ENCODE peak calls at places on chromosomes 1 and 21, in eight cellular contexts. One of them, this sample, is unnamed.

GRCh38 chr21:34992736-34993135 is 56.4 kb downstream of the RUNX1 start:
- DNase-seq in astrocyte of the spinal cord: peak
- DNase-seq in psoas muscle: peak
- DNase-seq in GM13977: no peak
- DNase-seq in GM10248: no peak
- DNase-seq in progenitor cell of endocrine pancreas: no peak
- DNase-seq in K562: no peak
- DNase-seq in fibroblast of villous mesenchyme: no peak
- DNase-seq in this sample: no peak

GRCh38 chr1:184407816-184408510 is 21.1 kb downstream of the C1orf21 start:
- DNase-seq in fibroblast of villous mesenchyme: peak
- DNase-seq in psoas muscle: no peak
- DNase-seq in K562: no peak
- DNase-seq in progenitor cell of endocrine pancreas: no peak
- DNase-seq in astrocyte of the spinal cord: peak
- DNase-seq in GM10248: no peak
- DNase-seq in GM13977: no peak
- DNase-seq in this sample: no peak

GRCh38 chr1:89022167-89022959 is at the start of gene GBP3:
- DNase-seq in psoas muscle: no peak
- DNase-seq in progenitor cell of endocrine pancreas: no peak
- DNase-seq in GM13977: peak
- DNase-seq in K562: no peak
- DNase-seq in astrocyte of the spinal cord: peak
- DNase-seq in GM10248: peak
- DNase-seq in fibroblast of villous mesenchyme: peak
- DNase-seq in this sample: peak

GRCh38 chr1:117753652-117754051 is 147.8 kb downstream of the TENT5C start:
- DNase-seq in progenitor cell of endocrine pancreas: no peak
- DNase-seq in psoas muscle: no peak
- DNase-seq in K562: no peak
- DNase-seq in GM10248: no peak
- DNase-seq in GM13977: no peak
- DNase-seq in fibroblast of villous mesenchyme: peak
- DNase-seq in astrocyte of the spinal cord: no peak
- DNase-seq in this sample: no peak

GRCh38 chr1:41657101-41657500 is 172.6 kb upstream of the EDN2 start:
- DNase-seq in progenitor cell of endocrine pancreas: no peak
- DNase-seq in GM10248: no peak
- DNase-seq in psoas muscle: no peak
- DNase-seq in GM13977: no peak
- DNase-seq in fibroblast of villous mesenchyme: no peak
- DNase-seq in K562: no peak
- DNase-seq in astrocyte of the spinal cord: no peak
- DNase-seq in this sample: no peak

GRCh38 chr21:28734522-28735175 is 258.0 kb downstream of the LTN1 start:
- DNase-seq in psoas muscle: no peak
- DNase-seq in GM13977: no peak
- DNase-seq in astrocyte of the spinal cord: no peak
- DNase-seq in progenitor cell of endocrine pancreas: no peak
- DNase-seq in K562: no peak
- DNase-seq in fibroblast of villous mesenchyme: no peak
- DNase-seq in GM10248: no peak
- DNase-seq in this sample: no peak

GRCh38 chr1:2865571-2866414 is 64.3 kb upstream of the TTC34 start:
- DNase-seq in progenitor cell of endocrine pancreas: no peak
- DNase-seq in astrocyte of the spinal cord: no peak
- DNase-seq in GM10248: no peak
- DNase-seq in fibroblast of villous mesenchyme: no peak
- DNase-seq in K562: no peak
- DNase-seq in GM13977: no peak
- DNase-seq in psoas muscle: peak
- DNase-seq in this sample: no peak

GRCh38 chr1:207428783-207429182 is 25.3 kb upstream of the CR2 start:
- DNase-seq in astrocyte of the spinal cord: no peak
- DNase-seq in progenitor cell of endocrine pancreas: no peak
- DNase-seq in psoas muscle: no peak
- DNase-seq in GM13977: no peak
- DNase-seq in fibroblast of villous mesenchyme: no peak
- DNase-seq in K562: no peak
- DNase-seq in GM10248: peak
- DNase-seq in this sample: no peak

DNA sequence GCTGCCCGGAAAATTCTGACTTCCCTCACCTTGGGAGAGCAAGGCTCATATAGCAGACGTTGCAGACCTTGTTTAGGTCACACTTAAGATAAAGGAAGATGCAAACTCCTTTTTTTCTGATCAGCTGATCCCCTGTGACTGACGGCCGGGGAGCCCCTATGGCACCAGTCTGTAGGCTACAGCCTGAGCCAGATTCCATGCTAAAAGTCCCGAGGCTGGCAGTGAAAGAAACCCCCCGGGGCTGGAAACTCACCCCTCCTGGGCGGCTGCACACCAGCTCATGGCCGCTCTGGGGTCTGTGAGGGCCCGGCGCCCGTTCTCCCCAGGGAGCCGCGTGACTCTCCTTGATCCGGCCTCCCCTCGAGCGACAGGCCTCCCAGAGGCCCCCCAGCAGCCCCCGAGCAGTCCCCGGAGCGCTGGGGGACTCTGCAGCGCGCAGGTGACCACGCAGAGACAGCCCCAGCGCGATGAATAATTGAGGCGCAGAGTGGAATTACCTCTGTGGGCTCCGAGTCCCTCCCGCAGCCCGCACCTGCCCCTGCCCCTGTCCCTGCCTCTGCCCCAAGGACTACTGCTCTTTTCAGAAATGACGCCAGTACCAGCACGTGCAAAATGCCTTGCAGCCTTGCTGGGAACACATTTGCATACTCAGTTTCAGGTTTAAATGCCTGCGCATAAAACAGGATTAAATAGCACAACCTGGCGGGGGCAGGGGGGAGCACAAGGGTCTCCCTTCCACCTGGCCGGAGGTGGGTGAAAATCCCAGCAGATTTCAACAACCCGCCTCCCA is 62.6 kb upstream of the CLDN14 start:
- DNase-seq in psoas muscle: no peak
- DNase-seq in progenitor cell of endocrine pancreas: no peak
- DNase-seq in astrocyte of the spinal cord: no peak
- DNase-seq in GM13977: peak
- DNase-seq in fibroblast of villous mesenchyme: no peak
- DNase-seq in K562: no peak
- DNase-seq in GM10248: peak
- DNase-seq in this sample: peak
- TF ChIP-seq CTCF in psoas muscle: no peak
- TF ChIP-seq CTCF in progenitor cell of endocrine pancreas: peak
- TF ChIP-seq CTCF in astrocyte of the spinal cord: no peak
- TF ChIP-seq CTCF in GM13977: peak
- TF ChIP-seq CTCF in fibroblast of villous mesenchyme: no peak
- TF ChIP-seq CTCF in K562: peak
- TF ChIP-seq CTCF in GM10248: peak
- TF ChIP-seq CTCF in this sample: peak

DNA sequence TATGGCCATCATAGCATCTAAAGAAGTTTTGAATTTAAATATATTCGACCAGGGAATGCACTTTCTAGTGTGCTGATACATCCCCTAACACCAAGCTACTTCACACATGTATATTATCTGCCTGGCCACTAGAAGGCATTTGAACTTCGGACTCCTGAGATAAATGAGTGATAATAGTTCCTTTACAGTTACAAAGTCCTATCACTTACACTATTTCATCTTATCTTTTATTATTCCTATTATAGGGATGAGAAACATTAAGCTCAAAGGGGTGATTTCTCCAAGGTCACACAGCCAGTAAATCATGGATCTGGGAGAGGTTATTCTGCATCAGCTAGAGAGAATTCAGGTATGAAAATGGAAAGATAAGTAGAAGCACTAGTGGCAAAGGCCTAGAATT is 40.3 kb downstream of the GPATCH2 start:
- DNase-seq in GM10248: no peak
- DNase-seq in astrocyte of the spinal cord: no peak
- DNase-seq in psoas muscle: no peak
- DNase-seq in fibroblast of villous mesenchyme: no peak
- DNase-seq in progenitor cell of endocrine pancreas: no peak
- DNase-seq in GM13977: no peak
- DNase-seq in K562: no peak
- DNase-seq in this sample: no peak
- TF ChIP-seq CTCF in GM10248: no peak
- TF ChIP-seq CTCF in astrocyte of the spinal cord: no peak
- TF ChIP-seq CTCF in psoas muscle: no peak
- TF ChIP-seq CTCF in fibroblast of villous mesenchyme: no peak
- TF ChIP-seq CTCF in progenitor cell of endocrine pancreas: peak
- TF ChIP-seq CTCF in GM13977: no peak
- TF ChIP-seq CTCF in K562: no peak
- TF ChIP-seq CTCF in this sample: no peak

GRCh38 chr21:9755611-9756010 is 765.8 kb upstream of the TPTE start:
- DNase-seq in GM13977: no peak
- DNase-seq in K562: no peak
- DNase-seq in fibroblast of villous mesenchyme: no peak
- DNase-seq in astrocyte of the spinal cord: no peak
- DNase-seq in GM10248: no peak
- DNase-seq in progenitor cell of endocrine pancreas: no peak
- DNase-seq in psoas muscle: no peak
- DNase-seq in this sample: no peak

GRCh38 chr21:9758141-9758540 is 763.2 kb upstream of the TPTE start:
- DNase-seq in astrocyte of the spinal cord: no peak
- DNase-seq in fibroblast of villous mesenchyme: no peak
- DNase-seq in K562: no peak
- DNase-seq in GM10248: no peak
- DNase-seq in psoas muscle: no peak
- DNase-seq in GM13977: no peak
- DNase-seq in progenitor cell of endocrine pancreas: no peak
- DNase-seq in this sample: no peak

GRCh38 chr21:9753943-9754342 is 767.4 kb upstream of the TPTE start:
- DNase-seq in fibroblast of villous mesenchyme: no peak
- DNase-seq in GM10248: no peak
- DNase-seq in progenitor cell of endocrine pancreas: no peak
- DNase-seq in GM13977: no peak
- DNase-seq in K562: no peak
- DNase-seq in psoas muscle: no peak
- DNase-seq in astrocyte of the spinal cord: no peak
- DNase-seq in this sample: no peak

GRCh38 chr21:9758888-9759287 is 762.5 kb upstream of the TPTE start:
- DNase-seq in GM13977: no peak
- DNase-seq in progenitor cell of endocrine pancreas: no peak
- DNase-seq in astrocyte of the spinal cord: no peak
- DNase-seq in psoas muscle: no peak
- DNase-seq in GM10248: no peak
- DNase-seq in K562: no peak
- DNase-seq in fibroblast of villous mesenchyme: no peak
- DNase-seq in this sample: no peak

GRCh38 chr21:9756677-9757076 is 764.7 kb upstream of the TPTE start:
- DNase-seq in GM10248: no peak
- DNase-seq in K562: no peak
- DNase-seq in fibroblast of villous mesenchyme: no peak
- DNase-seq in astrocyte of the spinal cord: no peak
- DNase-seq in GM13977: no peak
- DNase-seq in progenitor cell of endocrine pancreas: no peak
- DNase-seq in psoas muscle: no peak
- DNase-seq in this sample: no peak
- TF ChIP-seq CTCF in GM10248: no peak
- TF ChIP-seq CTCF in K562: no peak
- TF ChIP-seq CTCF in fibroblast of villous mesenchyme: no peak
- TF ChIP-seq CTCF in astrocyte of the spinal cord: no peak
- TF ChIP-seq CTCF in GM13977: no peak
- TF ChIP-seq CTCF in progenitor cell of endocrine pancreas: no peak
- TF ChIP-seq CTCF in psoas muscle: no peak
- TF ChIP-seq CTCF in this sample: no peak

GRCh38 chr1:95309031-95309459 is 75.0 kb downstream of the RWDD3 start:
- DNase-seq in fibroblast of villous mesenchyme: peak
- DNase-seq in K562: peak
- DNase-seq in progenitor cell of endocrine pancreas: peak
- DNase-seq in GM13977: no peak
- DNase-seq in GM10248: no peak
- DNase-seq in psoas muscle: no peak
- DNase-seq in astrocyte of the spinal cord: peak
- DNase-seq in this sample: no peak
- TF ChIP-seq CTCF in fibroblast of villous mesenchyme: peak
- TF ChIP-seq CTCF in K562: peak
- TF ChIP-seq CTCF in progenitor cell of endocrine pancreas: peak
- TF ChIP-seq CTCF in GM13977: peak
- TF ChIP-seq CTCF in GM10248: peak
- TF ChIP-seq CTCF in psoas muscle: peak
- TF ChIP-seq CTCF in astrocyte of the spinal cord: peak
- TF ChIP-seq CTCF in this sample: no peak

GRCh38 chr1:9413877-9414213 is 121.2 kb downstream of the SPSB1 start:
- DNase-seq in GM13977: no peak
- DNase-seq in psoas muscle: no peak
- DNase-seq in GM10248: no peak
- DNase-seq in fibroblast of villous mesenchyme: no peak
- DNase-seq in astrocyte of the spinal cord: peak
- DNase-seq in K562: no peak
- DNase-seq in progenitor cell of endocrine pancreas: no peak
- DNase-seq in this sample: no peak

GRCh38 chr1:9410737-9411297 is 118.1 kb downstream of the SPSB1 start:
- DNase-seq in fibroblast of villous mesenchyme: peak
- DNase-seq in psoas muscle: no peak
- DNase-seq in GM13977: peak
- DNase-seq in progenitor cell of endocrine pancreas: no peak
- DNase-seq in astrocyte of the spinal cord: peak
- DNase-seq in K562: peak
- DNase-seq in GM10248: peak
- DNase-seq in this sample: peak

GRCh38 chr1:9416506-9416905 is 122.8 kb upstream of the SLC25A33 start:
- DNase-seq in GM13977: no peak
- DNase-seq in progenitor cell of endocrine pancreas: no peak
- DNase-seq in GM10248: no peak
- DNase-seq in astrocyte of the spinal cord: no peak
- DNase-seq in K562: no peak
- DNase-seq in fibroblast of villous mesenchyme: no peak
- DNase-seq in psoas muscle: no peak
- DNase-seq in this sample: no peak

GRCh38 chr1:9416918-9417500 is 122.3 kb upstream of the SLC25A33 start:
- DNase-seq in fibroblast of villous mesenchyme: no peak
- DNase-seq in GM10248: no peak
- DNase-seq in progenitor cell of endocrine pancreas: no peak
- DNase-seq in astrocyte of the spinal cord: no peak
- DNase-seq in psoas muscle: no peak
- DNase-seq in GM13977: no peak
- DNase-seq in K562: no peak
- DNase-seq in this sample: no peak

GRCh38 chr1:9413143-9413876 is 120.6 kb downstream of the SPSB1 start:
- DNase-seq in fibroblast of villous mesenchyme: peak
- DNase-seq in astrocyte of the spinal cord: peak
- DNase-seq in progenitor cell of endocrine pancreas: no peak
- DNase-seq in GM10248: peak
- DNase-seq in psoas muscle: peak
- DNase-seq in GM13977: peak
- DNase-seq in K562: peak
- DNase-seq in this sample: peak
- TF ChIP-seq CTCF in fibroblast of villous mesenchyme: no peak
- TF ChIP-seq CTCF in astrocyte of the spinal cord: no peak
- TF ChIP-seq CTCF in progenitor cell of endocrine pancreas: no peak
- TF ChIP-seq CTCF in GM10248: no peak
- TF ChIP-seq CTCF in psoas muscle: no peak
- TF ChIP-seq CTCF in GM13977: no peak
- TF ChIP-seq CTCF in K562: no peak
- TF ChIP-seq CTCF in this sample: no peak